ENCODE peak calls at places on chromosomes 5 and 9, in seven cellular contexts. One of them, this sample, is unnamed.
A peak's percentile ranks its signal among the peaks of the same experiment; 100 is the strongest.

GRCh38 chr9:81656871-81657337 is 32.4 kb downstream of the TLE1 start:
- DNase-seq in ovary: no peak
- DNase-seq in breast epithelium: no peak
- DNase-seq in fibroblast of pulmonary artery: peak; percentile 18
- DNase-seq in H9: no peak
- DNase-seq in CD4-positive, alpha-beta T cell: no peak
- DNase-seq in AG10803: no peak
- DNase-seq in this sample: no peak

GRCh38 chr5:57438162-57438561 is 44.4 kb downstream of the ACTBL2 start:
- DNase-seq in fibroblast of pulmonary artery: no peak
- DNase-seq in H9: no peak
- DNase-seq in ovary: no peak
- DNase-seq in breast epithelium: no peak
- DNase-seq in CD4-positive, alpha-beta T cell: no peak
- DNase-seq in AG10803: no peak
- DNase-seq in this sample: no peak

GRCh38 chr5:180194410-180195345 is 14.3 kb downstream of the RASGEF1C start:
- DNase-seq in CD4-positive, alpha-beta T cell: no peak
- DNase-seq in ovary: no peak
- DNase-seq in AG10803: no peak
- DNase-seq in fibroblast of pulmonary artery: no peak
- DNase-seq in breast epithelium: no peak
- DNase-seq in H9: peak; percentile 24
- DNase-seq in this sample: peak; percentile 7

GRCh38 chr5:75335952-75336624 is 932 bp upstream of the HMGCR start:
- DNase-seq in breast epithelium: peak; percentile 24
- DNase-seq in fibroblast of pulmonary artery: peak; percentile 91
- DNase-seq in ovary: peak; percentile 36
- DNase-seq in AG10803: peak; percentile 84
- DNase-seq in CD4-positive, alpha-beta T cell: no peak
- DNase-seq in H9: no peak
- DNase-seq in this sample: no peak

GRCh38 chr5:175517824-175518450 is 39.6 kb downstream of the SFXN1 start:
- DNase-seq in CD4-positive, alpha-beta T cell: peak; percentile 37
- DNase-seq in ovary: no peak
- DNase-seq in breast epithelium: no peak
- DNase-seq in fibroblast of pulmonary artery: peak; percentile 79
- DNase-seq in H9: no peak
- DNase-seq in AG10803: peak; percentile 18
- DNase-seq in this sample: no peak

GRCh38 chr5:66993448-66993847 is 203.2 kb downstream of the CD180 start:
- DNase-seq in fibroblast of pulmonary artery: no peak
- DNase-seq in AG10803: no peak
- DNase-seq in CD4-positive, alpha-beta T cell: no peak
- DNase-seq in H9: no peak
- DNase-seq in ovary: no peak
- DNase-seq in breast epithelium: no peak
- DNase-seq in this sample: no peak

GRCh38 chr5:50564079-50564478 is 102.4 kb upstream of the PARP8 start:
- DNase-seq in H9: no peak
- DNase-seq in fibroblast of pulmonary artery: no peak
- DNase-seq in CD4-positive, alpha-beta T cell: no peak
- DNase-seq in ovary: no peak
- DNase-seq in breast epithelium: no peak
- DNase-seq in AG10803: no peak
- DNase-seq in this sample: no peak

GRCh38 chr9:133103183-133103986 is 17.7 kb downstream of the RALGDS start:
- DNase-seq in breast epithelium: no peak
- DNase-seq in CD4-positive, alpha-beta T cell: peak; percentile 51
- DNase-seq in fibroblast of pulmonary artery: peak; percentile 46
- DNase-seq in ovary: peak; percentile 75
- DNase-seq in H9: peak; percentile 59
- DNase-seq in AG10803: peak; percentile 30
- DNase-seq in this sample: peak; percentile 69

GRCh38 chr5:91293131-91293530 is 90.0 kb downstream of the ARRDC3 start:
- DNase-seq in CD4-positive, alpha-beta T cell: no peak
- DNase-seq in H9: peak; percentile 56
- DNase-seq in fibroblast of pulmonary artery: no peak
- DNase-seq in breast epithelium: no peak
- DNase-seq in AG10803: peak; percentile 79
- DNase-seq in ovary: no peak
- DNase-seq in this sample: no peak

GRCh38 chr5:76601470-76601869 is 21.7 kb downstream of the F2RL2 start:
- DNase-seq in H9: peak; percentile 31
- DNase-seq in breast epithelium: no peak
- DNase-seq in CD4-positive, alpha-beta T cell: no peak
- DNase-seq in ovary: no peak
- DNase-seq in fibroblast of pulmonary artery: peak; percentile 87
- DNase-seq in AG10803: peak; percentile 72
- DNase-seq in this sample: no peak

GRCh38 chr9:8855046-8855445 is 1055.5 kb upstream of the DMAC1 start:
- DNase-seq in fibroblast of pulmonary artery: peak; percentile 31
- DNase-seq in CD4-positive, alpha-beta T cell: no peak
- DNase-seq in breast epithelium: no peak
- DNase-seq in ovary: no peak
- DNase-seq in AG10803: no peak
- DNase-seq in H9: no peak
- DNase-seq in this sample: no peak

GRCh38 chr5:130479045-130479804 is 575.0 kb downstream of the CHSY3 start:
- DNase-seq in breast epithelium: no peak
- DNase-seq in CD4-positive, alpha-beta T cell: no peak
- DNase-seq in AG10803: no peak
- DNase-seq in ovary: no peak
- DNase-seq in fibroblast of pulmonary artery: no peak
- DNase-seq in H9: no peak
- DNase-seq in this sample: no peak

GRCh38 chr5:90473321-90474234 is 993 bp downstream of the MBLAC2 start:
- DNase-seq in fibroblast of pulmonary artery: peak; percentile 42
- DNase-seq in breast epithelium: no peak
- DNase-seq in CD4-positive, alpha-beta T cell: peak; percentile 0
- DNase-seq in AG10803: no peak
- DNase-seq in H9: peak; percentile 59
- DNase-seq in ovary: no peak
- DNase-seq in this sample: no peak

GRCh38 chr5:133294380-133294779 is 242.6 kb downstream of the HSPA4 start:
- DNase-seq in breast epithelium: no peak
- DNase-seq in H9: no peak
- DNase-seq in fibroblast of pulmonary artery: no peak
- DNase-seq in AG10803: no peak
- DNase-seq in CD4-positive, alpha-beta T cell: no peak
- DNase-seq in ovary: no peak
- DNase-seq in this sample: no peak

GRCh38 chr9:95055851-95056551 is 261.5 kb downstream of the FANCC start:
- DNase-seq in CD4-positive, alpha-beta T cell: no peak
- DNase-seq in H9: no peak
- DNase-seq in AG10803: peak; percentile 68
- DNase-seq in ovary: no peak
- DNase-seq in fibroblast of pulmonary artery: peak; percentile 73
- DNase-seq in breast epithelium: peak; percentile 16
- DNase-seq in this sample: no peak

GRCh38 chr9:136685792-136686533 is 1.3 kb downstream of the AGPAT2 start:
- DNase-seq in CD4-positive, alpha-beta T cell: no peak
- DNase-seq in fibroblast of pulmonary artery: no peak
- DNase-seq in H9: no peak
- DNase-seq in ovary: no peak
- DNase-seq in AG10803: peak; percentile 20
- DNase-seq in breast epithelium: no peak
- DNase-seq in this sample: no peak

GRCh38 chr9:113593682-113594281 is 130.3 kb downstream of the RGS3 start:
- DNase-seq in ovary: peak; percentile 88
- DNase-seq in breast epithelium: peak; percentile 95
- DNase-seq in CD4-positive, alpha-beta T cell: no peak
- DNase-seq in H9: peak; percentile 99
- DNase-seq in fibroblast of pulmonary artery: peak; percentile 98
- DNase-seq in AG10803: peak; percentile 98
- DNase-seq in this sample: no peak

GRCh38 chr9:93710370-93710723 is 134.0 kb downstream of the PHF2 start:
- DNase-seq in H9: no peak
- DNase-seq in breast epithelium: no peak
- DNase-seq in CD4-positive, alpha-beta T cell: no peak
- DNase-seq in ovary: no peak
- DNase-seq in fibroblast of pulmonary artery: no peak
- DNase-seq in AG10803: no peak
- DNase-seq in this sample: no peak

GRCh38 chr5:144390133-144390532 is 219.5 kb downstream of the KCTD16 start:
- DNase-seq in AG10803: peak; percentile 1
- DNase-seq in ovary: no peak
- DNase-seq in H9: peak; percentile 32
- DNase-seq in CD4-positive, alpha-beta T cell: no peak
- DNase-seq in fibroblast of pulmonary artery: peak; percentile 15
- DNase-seq in breast epithelium: no peak
- DNase-seq in this sample: no peak

GRCh38 chr5:40236001-40236400 is 443.7 kb upstream of the PTGER4 start:
- DNase-seq in fibroblast of pulmonary artery: no peak
- DNase-seq in CD4-positive, alpha-beta T cell: no peak
- DNase-seq in breast epithelium: no peak
- DNase-seq in ovary: no peak
- DNase-seq in AG10803: no peak
- DNase-seq in H9: no peak
- DNase-seq in this sample: no peak

GRCh38 chr9:126617740-126618133 is 4.0 kb downstream of the LMX1B start:
- DNase-seq in breast epithelium: no peak
- DNase-seq in fibroblast of pulmonary artery: no peak
- DNase-seq in CD4-positive, alpha-beta T cell: no peak
- DNase-seq in AG10803: no peak
- DNase-seq in ovary: no peak
- DNase-seq in H9: peak; percentile 43
- DNase-seq in this sample: no peak

GRCh38 chr9:132609829-132610228 is 27.4 kb downstream of the BARHL1 start:
- DNase-seq in breast epithelium: no peak
- DNase-seq in AG10803: peak; percentile 91
- DNase-seq in CD4-positive, alpha-beta T cell: no peak
- DNase-seq in ovary: no peak
- DNase-seq in fibroblast of pulmonary artery: peak; percentile 53
- DNase-seq in H9: no peak
- DNase-seq in this sample: no peak

GRCh38 chr5:102223542-102224444 is 72.3 kb downstream of the SLCO4C1 start:
- DNase-seq in AG10803: peak; percentile 9
- DNase-seq in ovary: no peak
- DNase-seq in breast epithelium: no peak
- DNase-seq in CD4-positive, alpha-beta T cell: no peak
- DNase-seq in fibroblast of pulmonary artery: peak; percentile 44
- DNase-seq in H9: no peak
- DNase-seq in this sample: no peak

GRCh38 chr9:104027295-104027694 is 66.8 kb upstream of the SMC2 start:
- DNase-seq in fibroblast of pulmonary artery: no peak
- DNase-seq in H9: no peak
- DNase-seq in CD4-positive, alpha-beta T cell: no peak
- DNase-seq in breast epithelium: no peak
- DNase-seq in ovary: no peak
- DNase-seq in AG10803: no peak
- DNase-seq in this sample: no peak

GRCh38 chr9:93807166-93808013 is 147.8 kb downstream of the BARX1 start:
- DNase-seq in fibroblast of pulmonary artery: no peak
- DNase-seq in CD4-positive, alpha-beta T cell: no peak
- DNase-seq in ovary: no peak
- DNase-seq in breast epithelium: no peak
- DNase-seq in AG10803: no peak
- DNase-seq in H9: no peak
- DNase-seq in this sample: no peak

DNA sequence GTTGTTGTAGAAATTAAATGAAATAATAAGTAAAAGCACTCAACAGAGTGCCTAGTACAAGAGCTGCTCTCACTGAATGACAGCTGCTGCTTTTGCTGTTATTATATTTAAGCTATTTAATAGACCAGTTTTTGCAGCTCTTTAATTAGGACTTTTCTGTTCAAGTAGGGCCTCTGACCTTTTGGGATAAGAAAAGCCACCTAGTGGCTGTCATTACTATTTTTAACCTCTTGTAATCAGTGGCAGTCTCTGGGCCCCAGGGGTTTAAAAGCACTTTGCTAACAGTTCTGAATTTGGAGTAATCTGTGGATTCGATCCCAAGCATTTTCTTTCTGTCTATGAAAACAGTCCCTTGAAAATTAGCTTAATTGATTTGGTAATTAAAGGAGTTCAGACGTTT is 121.1 kb downstream of the NUDT12 start:
- DNase-seq in H9: no peak
- DNase-seq in CD4-positive, alpha-beta T cell: no peak
- DNase-seq in AG10803: no peak
- DNase-seq in breast epithelium: no peak
- DNase-seq in ovary: no peak
- DNase-seq in fibroblast of pulmonary artery: no peak
- DNase-seq in this sample: no peak
- TF ChIP-seq CTCF in H9: peak; percentile 72
- TF ChIP-seq CTCF in CD4-positive, alpha-beta T cell: no peak
- TF ChIP-seq CTCF in AG10803: peak; percentile 18
- TF ChIP-seq CTCF in breast epithelium: no peak
- TF ChIP-seq CTCF in ovary: no peak
- TF ChIP-seq CTCF in fibroblast of pulmonary artery: peak; percentile 10
- TF ChIP-seq CTCF in this sample: no peak

DNA sequence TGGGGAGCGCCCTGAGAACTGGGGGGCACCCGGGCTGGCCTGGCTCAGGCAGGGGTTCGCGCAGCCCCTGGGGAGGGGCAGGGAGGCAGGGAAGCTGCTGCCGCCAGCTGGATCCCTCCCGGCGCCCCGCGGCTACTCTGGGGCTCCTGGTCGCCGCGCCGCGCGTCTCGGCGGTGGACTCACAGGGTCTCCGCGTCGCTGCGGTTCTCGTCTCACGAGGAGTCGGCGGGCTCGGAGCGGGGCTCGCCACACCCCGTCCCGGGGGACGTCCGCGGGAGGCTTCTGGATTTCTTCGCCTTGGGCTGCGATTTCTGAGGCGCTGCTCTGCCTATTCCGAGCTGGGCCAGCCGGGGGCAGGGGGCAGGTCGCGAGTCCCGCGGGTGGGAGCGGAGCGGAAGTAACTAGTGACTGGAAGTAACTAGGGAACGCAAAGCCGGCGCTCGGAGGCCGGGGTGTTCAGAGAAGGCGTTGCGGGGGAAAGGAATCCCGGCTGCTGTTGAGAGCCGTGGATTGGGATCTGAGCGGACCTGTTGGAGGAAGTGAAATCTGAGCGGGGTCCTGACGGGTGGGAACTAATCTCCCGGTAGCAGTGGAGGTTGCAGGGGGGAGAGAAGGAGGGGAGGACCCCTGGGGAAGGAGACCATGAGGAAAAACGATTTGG is 509 bp downstream of the CYSTM1 start:
- DNase-seq in breast epithelium: peak; percentile 70
- DNase-seq in ovary: peak; percentile 82
- DNase-seq in AG10803: peak; percentile 75
- DNase-seq in CD4-positive, alpha-beta T cell: peak; percentile 37
- DNase-seq in fibroblast of pulmonary artery: peak; percentile 66
- DNase-seq in H9: peak; percentile 67
- DNase-seq in this sample: peak; percentile 70
- TF ChIP-seq CTCF in breast epithelium: no peak
- TF ChIP-seq CTCF in ovary: peak; percentile 14
- TF ChIP-seq CTCF in AG10803: peak; percentile 35
- TF ChIP-seq CTCF in CD4-positive, alpha-beta T cell: no peak
- TF ChIP-seq CTCF in fibroblast of pulmonary artery: peak; percentile 15
- TF ChIP-seq CTCF in H9: no peak
- TF ChIP-seq CTCF in this sample: no peak

GRCh38 chr5:152376871-152377270 is 28.2 kb downstream of the NMUR2 start:
- DNase-seq in AG10803: no peak
- DNase-seq in fibroblast of pulmonary artery: no peak
- DNase-seq in breast epithelium: no peak
- DNase-seq in ovary: no peak
- DNase-seq in H9: no peak
- DNase-seq in CD4-positive, alpha-beta T cell: no peak
- DNase-seq in this sample: no peak
- TF ChIP-seq CTCF in AG10803: no peak
- TF ChIP-seq CTCF in fibroblast of pulmonary artery: no peak
- TF ChIP-seq CTCF in breast epithelium: no peak
- TF ChIP-seq CTCF in ovary: no peak
- TF ChIP-seq CTCF in H9: no peak
- TF ChIP-seq CTCF in CD4-positive, alpha-beta T cell: no peak
- TF ChIP-seq CTCF in this sample: no peak

GRCh38 chr5:26009742-26010141 is 1028.6 kb downstream of the CDH9 start:
- DNase-seq in CD4-positive, alpha-beta T cell: no peak
- DNase-seq in fibroblast of pulmonary artery: no peak
- DNase-seq in breast epithelium: no peak
- DNase-seq in H9: peak; percentile 65
- DNase-seq in ovary: no peak
- DNase-seq in AG10803: no peak
- DNase-seq in this sample: no peak
- TF ChIP-seq CTCF in CD4-positive, alpha-beta T cell: no peak
- TF ChIP-seq CTCF in fibroblast of pulmonary artery: no peak
- TF ChIP-seq CTCF in breast epithelium: no peak
- TF ChIP-seq CTCF in H9: peak; percentile 74
- TF ChIP-seq CTCF in ovary: no peak
- TF ChIP-seq CTCF in AG10803: no peak
- TF ChIP-seq CTCF in this sample: no peak

This sample was measured in activated B cell treated with CpG ODN at 0.5 μM for 24 hours.